ENCODE peak calls at places on chromosomes 2 and 18, in eight cellular contexts. P is AG08396; W is CD4-positive, alpha-beta T cell; R is Daoy; N is A549; A is EL; Q is iris pigment epithelial cell; Z is stimulated activated CD4-positive, alpha-beta T cell treated with anti-CD3 and anti-CD28 coated beads, Interleukin-2, amount 100 ng/mL, for 24 hours. H is an unnamed sample.
A peak's percentile ranks its signal among the peaks of the same experiment; 100 is the strongest.

GRCh38 chr2:215764441-215765048 is 248.8 kb downstream of the MREG start:
- DNase-seq in A (peak; percentile 60), Q (peak; percentile 96), P (peak; percentile 35), W (no peak), R (peak; percentile 80), N (no peak), Z (no peak), H (peak; percentile 95)

GRCh38 chr2:96089356-96090180 is 26.8 kb downstream of the ADRA2B start:
- DNase-seq in Q (no peak), P (no peak), W (no peak), R (no peak), Z (peak; percentile 7), A (no peak), N (no peak), H (no peak)

GRCh38 chr2:16622399-16622968 is 43.1 kb downstream of the CYRIA start:
- DNase-seq in W (no peak), A (no peak), R (no peak), P (no peak), Z (no peak), N (no peak), Q (peak; percentile 15), H (no peak)

GRCh38 chr2:220209093-220209492 is 581.7 kb downstream of the SLC4A3 start:
- DNase-seq in R (no peak), Q (no peak), N (no peak), Z (no peak), W (no peak), A (no peak), P (no peak), H (no peak)

GRCh38 chr2:215601990-215602721 is 166.3 kb upstream of the FN1 start:
- DNase-seq in Q (peak; percentile 41), A (peak; percentile 77), W (no peak), P (no peak), Z (no peak), R (no peak), N (no peak), H (no peak)

GRCh38 chr2:127173073-127173472 is 47.0 kb downstream of the CYP27C1 start:
- DNase-seq in P (peak; percentile 49), Z (no peak), W (no peak), R (peak; percentile 73), N (no peak), Q (peak; percentile 90), A (peak; percentile 79), H (peak; percentile 73)

GRCh38 chr2:95314598-95314963 is 17.4 kb downstream of the KCNIP3 start:
- DNase-seq in Q (no peak), P (no peak), Z (no peak), A (no peak), N (no peak), W (no peak), R (no peak), H (no peak)

GRCh38 chr2:70440621-70441020 is 113.0 kb downstream of the TGFA start:
- DNase-seq in P (no peak), Z (peak; percentile 16), N (no peak), R (no peak), W (peak; percentile 44), A (no peak), Q (no peak), H (no peak)

GRCh38 chr2:102024410-102024809 is 32.6 kb downstream of the IL1R2 start:
- DNase-seq in W (no peak), Q (no peak), N (no peak), A (no peak), R (no peak), P (no peak), Z (no peak), H (no peak)

GRCh38 chr2:96554293-96555145 is 18.0 kb downstream of the ARID5A start:
- DNase-seq in A (peak; percentile 55), N (peak; percentile 69), Z (peak; percentile 73), P (peak; percentile 86), R (peak; percentile 69), Q (peak; percentile 41), W (peak; percentile 60), H (peak; percentile 33)

GRCh38 chr2:38835990-38836389 is 39.7 kb downstream of the DHX57 start:
- DNase-seq in Q (no peak), R (no peak), Z (no peak), P (no peak), W (no peak), N (no peak), A (no peak), H (no peak)

GRCh38 chr18:42242758-42243157 is 287.7 kb downstream of the PIK3C3 start:
- DNase-seq in R (no peak), Q (no peak), A (no peak), W (no peak), Z (no peak), P (no peak), N (no peak), H (no peak)

GRCh38 chr2:62443471-62443870 is 62.5 kb downstream of the TMEM17 start:
- DNase-seq in R (no peak), Q (no peak), Z (no peak), N (no peak), W (no peak), A (no peak), P (no peak), H (no peak)

GRCh38 chr2:38174646-38175096 is 98.7 kb upstream of the CYP1B1 start:
- DNase-seq in P (peak; percentile 43), W (no peak), A (peak; percentile 87), Q (peak; percentile 100), Z (no peak), N (no peak), R (peak; percentile 94), H (peak; percentile 100)

GRCh38 chr2:182870227-182870626 is 3.8 kb upstream of the FRZB start:
- DNase-seq in Z (no peak), R (peak; percentile 34), N (peak; percentile 52), W (no peak), P (no peak), A (no peak), Q (no peak), H (peak; percentile 49)

GRCh38 chr2:95357717-95358280 is 44.7 kb upstream of the FAHD2A start:
- DNase-seq in W (no peak), A (no peak), P (no peak), N (no peak), Z (no peak), Q (no peak), R (no peak), H (no peak)

GRCh38 chr2:189287982-189288494 is 108.5 kb upstream of the COL5A2 start:
- DNase-seq in R (peak; percentile 41), Q (peak; percentile 91), N (peak; percentile 85), A (peak; percentile 85), P (no peak), Z (no peak), W (no peak), H (peak; percentile 89)

GRCh38 chr2:104854507-104855173 is 725 bp downstream of the POU3F3 start:
- DNase-seq in N (no peak), W (no peak), R (peak; percentile 64), A (no peak), Q (no peak), P (peak; percentile 7), Z (no peak), H (no peak)

GRCh38 chr2:148903946-148904345 is 28.9 kb downstream of the KIF5C start:
- DNase-seq in N (no peak), Z (no peak), Q (no peak), W (no peak), A (no peak), P (no peak), R (no peak), H (no peak)

GRCh38 chr2:162330881-162331280 is 12.4 kb upstream of the IFIH1 start:
- DNase-seq in Q (no peak), A (no peak), W (no peak), N (no peak), P (no peak), Z (no peak), R (no peak), H (no peak)

GRCh38 chr2:23618265-23618664 is 233.3 kb downstream of the KLHL29 start:
- DNase-seq in A (no peak), Q (no peak), P (no peak), W (no peak), Z (no peak), N (no peak), R (no peak), H (no peak)

GRCh38 chr2:63465633-63466032 is 122.6 kb downstream of the WDPCP start:
- DNase-seq in Z (no peak), A (peak; percentile 15), P (peak; percentile 11), W (no peak), N (no peak), Q (peak; percentile 45), R (no peak), H (peak; percentile 26)

GRCh38 chr2:173764094-173764493 is 201.1 kb downstream of the SP3 start:
- DNase-seq in N (no peak), W (no peak), R (no peak), P (no peak), A (no peak), Q (no peak), Z (no peak), H (no peak)

GRCh38 chr2:173588931-173589369 is 234.3 kb downstream of the CDCA7 start:
- DNase-seq in N (peak; percentile 51), W (no peak), Q (peak; percentile 39), R (peak; percentile 13), Z (no peak), A (no peak), P (no peak), H (no peak)

GRCh38 chr18:46320928-46321855 is 217.0 kb downstream of the HAUS1 start:
- DNase-seq in W (no peak), R (peak; percentile 37), A (peak; percentile 69), N (no peak), P (no peak), Q (peak; percentile 72), Z (no peak), H (peak; percentile 73)

GRCh38 chr18:33804258-33804657 is 226.2 kb downstream of the ASXL3 start:
- DNase-seq in N (peak; percentile 0), A (no peak), R (peak; percentile 69), P (no peak), W (no peak), Z (no peak), Q (peak; percentile 72), H (peak; percentile 17)

GRCh38 chr2:241064008-241064801 is 37.9 kb downstream of the MTERF4 start:
- DNase-seq in R (peak; percentile 26), W (peak; percentile 43), Z (peak; percentile 30), N (peak; percentile 18), Q (no peak), P (no peak), A (no peak), H (no peak)

GRCh38 chr2:30149976-30150375 is 3.2 kb downstream of the YPEL5 start:
- DNase-seq in Q (no peak), Z (no peak), A (no peak), N (no peak), P (no peak), W (no peak), R (peak; percentile 33), H (no peak)